ENCODE peak calls at places on chromosomes 7 and 10, in nine cellular contexts. S, B, Z, M, G, Q, J, I and H are unnamed samples.

GRCh38 chr10:99779335-99779734 is 3.1 kb upstream of the ABCC2 start:
- DNase-seq in Z (no peak), B (no peak), Q (no peak), J (no peak), M (peak), G (peak), S (peak), I (no peak), H (peak)

GRCh38 chr10:78803710-78804109 is 265.1 kb upstream of the ZMIZ1 start:
- DNase-seq in I (no peak), B (no peak), M (no peak), G (no peak), Q (no peak), J (no peak), S (no peak), Z (no peak), H (no peak)

GRCh38 chr10:28677889-28678686 is 767 bp downstream of the BAMBI start:
- DNase-seq in M (peak), I (no peak), G (peak), B (peak), Z (no peak), Q (peak), S (peak), J (no peak), H (no peak)

GRCh38 chr7:110973566-110973965 is 117.4 kb upstream of the LRRN3 start:
- DNase-seq in Q (no peak), S (no peak), M (no peak), J (no peak), Z (no peak), I (no peak), B (no peak), G (no peak), H (no peak)

GRCh38 chr10:103820101-103821062 is 35.0 kb downstream of the SH3PXD2A start:
- DNase-seq in G (peak), B (no peak), I (no peak), M (no peak), Q (peak), S (peak), Z (no peak), J (no peak), H (peak)

GRCh38 chr10:106320876-106321275 is 843.6 kb downstream of the SORCS1 start:
- DNase-seq in M (no peak), Z (no peak), J (no peak), S (no peak), B (no peak), I (no peak), Q (no peak), G (no peak), H (no peak)

GRCh38 chr10:110165239-110165638 is 42.2 kb upstream of the MXI1 start:
- DNase-seq in Z (no peak), I (no peak), J (no peak), G (no peak), S (no peak), Q (no peak), B (no peak), M (no peak), H (no peak)

GRCh38 chr10:3186365-3186764 is 13.8 kb upstream of the PITRM1 start:
- DNase-seq in J (peak), M (no peak), S (no peak), Q (no peak), G (no peak), I (no peak), B (no peak), Z (no peak), H (no peak)

GRCh38 chr7:105924950-105925349 is 38.1 kb upstream of the CDHR3 start:
- DNase-seq in Z (no peak), I (no peak), S (no peak), M (no peak), G (no peak), Q (no peak), B (no peak), J (no peak), H (no peak)

GRCh38 chr7:27192546-27193334 is 7.2 kb downstream of the HOXA13 start:
- DNase-seq in G (no peak), S (no peak), J (no peak), M (no peak), B (no peak), I (peak), Q (no peak), Z (no peak), H (no peak)

GRCh38 chr10:103967433-103968142 is 648 bp downstream of the SLK start:
- DNase-seq in B (peak), Z (peak), M (peak), I (peak), Q (no peak), S (peak), J (no peak), G (no peak), H (no peak)

GRCh38 chr7:45597286-45597984 is 23.3 kb downstream of the ADCY1 start:
- DNase-seq in G (no peak), Z (no peak), B (no peak), I (no peak), M (no peak), J (no peak), S (no peak), Q (no peak), H (no peak)

GRCh38 chr10:5665380-5666323 is 743 bp downstream of the ASB13 start:
- DNase-seq in I (peak), M (peak), G (no peak), B (peak), Z (peak), J (no peak), Q (no peak), S (peak), H (no peak)

GRCh38 chr10:79393221-79393923 is 46.1 kb downstream of the PPIF start:
- DNase-seq in M (no peak), Q (peak), Z (no peak), B (no peak), G (no peak), S (no peak), J (no peak), I (no peak), H (no peak)

GRCh38 chr7:139656387-139656786 is 121.4 kb downstream of the HIPK2 start:
- DNase-seq in I (no peak), S (no peak), G (no peak), J (no peak), Q (no peak), M (no peak), B (no peak), Z (no peak), H (no peak)

GRCh38 chr7:139655305-139655704 is 122.5 kb downstream of the HIPK2 start:
- DNase-seq in S (no peak), B (no peak), I (no peak), Z (no peak), J (no peak), M (peak), Q (no peak), G (no peak), H (no peak)

GRCh38 chr7:139657749-139658148 is 120.0 kb downstream of the HIPK2 start:
- DNase-seq in I (no peak), Q (no peak), Z (no peak), S (no peak), G (no peak), B (no peak), M (no peak), J (no peak), H (no peak)

GRCh38 chr7:139651308-139651707 is 126.5 kb downstream of the HIPK2 start:
- DNase-seq in G (peak), Q (peak), B (no peak), Z (no peak), M (no peak), J (no peak), I (no peak), S (peak), H (no peak)

GRCh38 chr7:139654270-139655181 is 123.3 kb downstream of the HIPK2 start:
- DNase-seq in Q (no peak), I (no peak), B (no peak), Z (no peak), S (no peak), M (no peak), G (no peak), J (no peak), H (no peak)
- H3K27ac ChIP-seq in Q (peak), I (peak), B (no peak), Z (no peak), S (no peak), M (no peak), G (no peak), J (no peak), H (peak)

DNA sequence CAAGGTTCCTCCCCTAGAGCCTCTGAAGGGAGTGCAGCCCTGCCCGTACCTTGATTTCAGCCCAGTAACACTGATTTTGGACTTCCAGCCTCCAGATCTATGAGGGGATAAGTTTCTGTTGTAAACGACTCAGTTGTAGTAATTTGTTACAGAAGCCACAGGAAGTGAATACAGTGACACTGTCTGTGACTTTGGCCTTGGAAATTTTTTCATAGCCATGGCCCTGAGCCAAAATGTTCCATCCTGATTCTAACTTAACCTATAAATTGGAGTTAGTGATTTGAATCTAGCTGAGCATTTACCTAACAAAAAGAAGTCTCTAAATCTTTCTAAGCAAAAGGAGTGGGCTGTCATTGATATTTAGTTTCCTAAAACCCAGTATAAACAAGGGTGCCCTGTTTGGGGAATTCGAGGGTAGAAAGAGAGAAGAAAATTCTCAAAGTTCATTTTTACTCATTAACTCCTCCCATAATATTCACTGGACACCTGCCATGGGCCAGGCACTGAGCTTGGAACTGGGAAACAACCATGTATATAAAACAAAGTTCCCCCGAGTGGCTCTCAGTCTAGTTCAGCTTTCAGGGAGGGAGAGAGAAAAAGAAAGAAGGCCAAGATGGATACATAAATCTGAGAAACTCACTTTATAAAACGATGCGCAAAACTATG is 162.3 kb downstream of the SKIDA1 start:
- DNase-seq in G (no peak), B (no peak), S (peak), I (no peak), J (no peak), Q (no peak), Z (no peak), M (no peak), H (no peak)
- H3K27ac ChIP-seq in G (no peak), B (peak), S (peak), I (peak), J (no peak), Q (no peak), Z (peak), M (no peak), H (peak)

GRCh38 chr7:36037121-36037662 is 115.9 kb upstream of the EEPD1 start:
- DNase-seq in Q (peak), B (peak), J (no peak), S (peak), G (peak), I (no peak), M (no peak), Z (peak), H (peak)

GRCh38 chr7:36029846-36030510 is 123.1 kb upstream of the EEPD1 start:
- DNase-seq in Q (no peak), J (no peak), Z (no peak), M (no peak), I (no peak), B (no peak), G (no peak), S (no peak), H (no peak)

GRCh38 chr7:36032362-36032818 is 120.7 kb upstream of the EEPD1 start:
- DNase-seq in Z (no peak), M (no peak), J (no peak), Q (no peak), S (no peak), B (no peak), I (no peak), G (peak), H (no peak)

GRCh38 chr7:36036590-36036989 is 116.5 kb upstream of the EEPD1 start:
- DNase-seq in S (peak), G (no peak), M (no peak), I (no peak), Q (peak), B (no peak), Z (no peak), J (no peak), H (no peak)

GRCh38 chr7:36034020-36034419 is 119.0 kb upstream of the EEPD1 start:
- DNase-seq in S (no peak), Q (no peak), Z (peak), I (peak), B (no peak), J (no peak), G (peak), M (no peak), H (no peak)
- H3K27ac ChIP-seq in S (no peak), Q (no peak), Z (peak), I (no peak), B (no peak), J (no peak), G (no peak), M (no peak), H (no peak)

GRCh38 chr7:100358857-100359212 is 918 bp downstream of the PILRB start:
- DNase-seq in Q (no peak), B (no peak), I (no peak), S (no peak), Z (no peak), G (no peak), J (no peak), M (no peak), H (no peak)

GRCh38 chr7:100363098-100363497 is 5.2 kb downstream of the PILRB start:
- DNase-seq in J (no peak), G (no peak), S (no peak), Z (no peak), Q (no peak), M (no peak), B (no peak), I (no peak), H (no peak)

GRCh38 chr7:100358027-100358856 is at the start of gene PILRB:
- DNase-seq in M (peak), Z (no peak), J (no peak), Q (no peak), S (no peak), B (no peak), G (no peak), I (no peak), H (no peak)

GRCh38 chr7:100357131-100357561 is 771 bp upstream of the PILRB start:
- DNase-seq in B (no peak), Z (no peak), G (no peak), I (no peak), Q (no peak), S (no peak), J (no peak), M (no peak), H (no peak)

DNA sequence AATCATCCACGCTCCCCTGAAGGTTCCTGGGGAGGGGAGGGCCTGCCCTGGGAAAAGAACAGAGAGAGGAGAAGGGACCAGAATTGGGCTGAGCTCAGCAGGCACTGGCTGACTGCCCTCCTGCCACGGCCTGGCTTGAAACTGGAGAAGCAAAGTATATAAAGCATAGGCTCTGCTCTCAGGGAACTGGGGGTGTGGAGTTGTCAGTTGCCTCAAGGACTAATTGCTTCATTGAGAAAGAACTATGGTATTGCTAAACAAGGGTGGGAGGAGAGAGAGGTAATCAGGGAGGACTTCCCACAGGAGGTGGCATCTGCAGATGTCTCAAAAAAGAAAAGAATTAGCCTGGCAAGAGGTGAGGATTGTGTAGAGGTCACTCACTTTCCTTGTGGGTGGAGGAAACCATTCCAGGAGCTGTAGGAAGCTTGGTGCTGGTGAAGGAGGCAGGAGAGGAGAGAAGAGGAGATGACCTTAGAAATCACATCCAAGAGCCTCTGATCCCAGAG is 2.2 kb downstream of the PILRB start:
- DNase-seq in B (no peak), M (no peak), J (no peak), Q (no peak), G (no peak), S (no peak), I (no peak), Z (no peak), H (no peak)
- H3K27ac ChIP-seq in B (no peak), M (no peak), J (no peak), Q (no peak), G (no peak), S (no peak), I (no peak), Z (no peak), H (no peak)

GRCh38 chr7:32582036-32582435 is 86.7 kb downstream of the AVL9 start:
- DNase-seq in Z (no peak), J (no peak), B (no peak), I (no peak), S (no peak), M (no peak), Q (no peak), G (peak), H (no peak)
- H3K27ac ChIP-seq in Z (peak), J (no peak), B (no peak), I (no peak), S (no peak), M (no peak), Q (no peak), G (no peak), H (no peak)

DNA sequence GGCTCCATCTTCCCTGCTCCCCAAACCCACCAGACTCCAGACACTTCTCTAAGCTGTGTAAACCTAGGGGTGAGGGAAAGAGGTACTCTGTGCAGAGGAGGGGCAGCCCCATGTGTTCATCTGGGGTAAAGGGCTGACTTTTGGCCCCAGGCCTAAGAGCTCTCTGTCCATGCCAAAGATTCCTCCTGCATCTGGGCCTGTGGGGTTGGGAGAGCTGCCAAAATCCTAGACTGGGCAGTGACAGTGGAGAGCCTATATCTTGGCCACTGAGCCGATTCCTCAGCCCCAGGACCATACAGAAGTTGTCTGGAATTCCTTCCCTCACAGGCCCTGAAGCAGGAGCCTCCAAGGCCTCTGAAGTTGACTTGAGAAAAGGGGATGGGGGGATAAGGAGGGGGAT is 25.3 kb upstream of the LEP start:
- DNase-seq in Z (no peak), J (no peak), B (no peak), G (peak), M (no peak), I (peak), Q (no peak), S (no peak), H (peak)
- H3K27ac ChIP-seq in Z (no peak), J (no peak), B (no peak), G (peak), M (no peak), I (peak), Q (no peak), S (no peak), H (no peak)

GRCh38 chr10:33109384-33109783 is 151.4 kb upstream of the ITGB1 start:
- DNase-seq in M (no peak), Q (no peak), Z (no peak), G (no peak), B (no peak), J (no peak), I (no peak), S (no peak), H (no peak)
- H3K27ac ChIP-seq in M (no peak), Q (peak), Z (no peak), G (no peak), B (no peak), J (peak), I (no peak), S (no peak), H (no peak)

GRCh38 chr10:69179089-69179742 is 818 bp upstream of the SUPV3L1 start:
- DNase-seq in G (no peak), Z (peak), I (no peak), J (peak), M (no peak), Q (no peak), S (no peak), B (no peak), H (no peak)

GRCh38 chr10:69180525-69181204 is 631 bp downstream of the SUPV3L1 start:
- DNase-seq in Z (peak), I (no peak), B (peak), S (no peak), M (peak), Q (no peak), J (no peak), G (peak), H (peak)

GRCh38 chr10:69181433-69181832 is 1.4 kb downstream of the SUPV3L1 start:
- DNase-seq in B (no peak), G (no peak), Z (no peak), I (no peak), Q (no peak), J (no peak), M (no peak), S (no peak), H (no peak)

GRCh38 chr10:69179743-69180524 is at the start of gene SUPV3L1:
- DNase-seq in Z (peak), J (peak), G (peak), S (peak), I (peak), B (peak), Q (peak), M (peak), H (peak)

DNA sequence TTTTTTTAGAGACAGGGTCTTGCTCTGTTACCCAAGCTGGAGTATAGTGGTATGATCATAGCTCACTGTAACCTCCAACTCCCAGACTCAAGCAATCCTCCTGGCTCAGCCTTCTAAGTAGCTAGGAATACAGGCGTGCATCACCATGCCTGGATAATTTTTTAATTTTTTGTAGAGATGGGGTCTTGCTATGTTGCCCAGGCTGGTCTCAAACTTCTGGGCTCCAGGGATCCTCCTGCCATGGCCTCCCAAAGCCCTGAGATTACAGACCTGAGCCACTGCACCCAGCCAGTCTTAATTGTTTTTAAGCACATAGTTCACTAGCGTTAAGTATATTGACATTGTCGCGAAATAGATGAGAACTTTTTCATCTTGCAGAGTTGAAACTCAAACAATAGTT is 2.0 kb downstream of the SUPV3L1 start:
- DNase-seq in I (no peak), M (no peak), Q (no peak), B (no peak), S (no peak), Z (no peak), G (no peak), J (no peak), H (no peak)
- H3K27ac ChIP-seq in I (no peak), M (no peak), Q (no peak), B (no peak), S (no peak), Z (no peak), G (no peak), J (no peak), H (no peak)

DNA sequence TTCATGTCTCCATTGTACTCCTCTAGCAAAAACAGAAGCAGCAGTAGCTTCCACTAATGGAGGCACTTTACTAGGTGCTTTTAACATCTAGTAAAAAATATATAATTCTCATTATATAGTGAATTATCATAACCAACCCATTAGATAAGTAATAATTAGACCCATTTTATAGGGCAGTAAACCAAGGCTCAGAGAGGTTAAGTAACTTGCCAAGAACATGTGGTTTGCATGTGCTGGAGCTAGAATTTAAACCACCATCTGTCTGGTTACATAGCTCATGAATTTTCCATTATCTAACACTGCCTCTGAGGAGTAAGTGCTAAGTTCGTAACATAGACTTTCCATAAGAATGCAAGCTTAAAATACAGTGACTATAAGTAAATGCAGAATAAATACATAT is 41.9 kb downstream of the CREB3L2 start:
- DNase-seq in G (no peak), Q (no peak), M (no peak), J (no peak), B (no peak), Z (no peak), I (no peak), S (no peak), H (no peak)
- H3K27ac ChIP-seq in G (no peak), Q (no peak), M (no peak), J (no peak), B (no peak), Z (no peak), I (no peak), S (no peak), H (no peak)